ENCODE peak calls at places on chromosomes 5 and 9, in six cellular contexts. J is NCI-H2081, K is HT1080, A is GM13976, R is stomach, V is nephron progenitor cell. G is an unnamed sample.

GRCh38 chr5:72525816-72526215 is 18.6 kb upstream of the ZNF366 start:
- DNase-seq in J (no peak), K (peak), A (no peak), R (no peak), V (no peak), G (no peak)

GRCh38 chr5:1202798-1203185 is 1.4 kb downstream of the SLC6A19 start:
- DNase-seq in J (no peak), K (no peak), A (no peak), R (no peak), V (no peak), G (no peak)

GRCh38 chr5:78007232-78007631 is 231.1 kb upstream of the TBCA start:
- DNase-seq in J (no peak), K (no peak), A (no peak), R (no peak), V (no peak), G (no peak)

GRCh38 chr9:97969014-97969413 is 14.1 kb upstream of the ANP32B start:
- DNase-seq in J (no peak), K (no peak), A (no peak), R (no peak), V (no peak), G (no peak)

GRCh38 chr5:126354012-126354856 is 69.0 kb upstream of the GRAMD2B start:
- DNase-seq in J (peak), K (peak), A (peak), R (no peak), V (no peak), G (no peak)

GRCh38 chr9:91716815-91717214 is 233.2 kb downstream of the ROR2 start:
- DNase-seq in J (no peak), K (no peak), A (no peak), R (no peak), V (no peak), G (no peak)

GRCh38 chr9:679462-679861 is 162.0 kb upstream of the DMRT1 start:
- DNase-seq in J (no peak), K (no peak), A (no peak), R (no peak), V (no peak), G (no peak)

GRCh38 chr5:79736528-79737514 is 47.2 kb downstream of the CMYA5 start:
- DNase-seq in J (no peak), K (no peak), A (no peak), R (no peak), V (no peak), G (no peak)

GRCh38 chr9:123396007-123396511 is 40.1 kb downstream of the CRB2 start:
- DNase-seq in J (no peak), K (no peak), A (no peak), R (no peak), V (no peak), G (no peak)

GRCh38 chr5:135441256-135441915 is 5.8 kb downstream of the DCANP1 start:
- DNase-seq in J (no peak), K (no peak), A (no peak), R (no peak), V (no peak), G (no peak)

G was measured in NCI-H1417 treated with DMSO at 0.1 percent for 48 hours.